ENCODE peak calls at places on chromosome 10, in eight cellular contexts. F, S, U, E, H, Z, B and K are unnamed samples.

GRCh38 chr10:13351340-13351915 is 3.3 kb upstream of the SEPHS1 start:
- DNase-seq in Z (no peak), S (peak; percentile 36), U (no peak), B (no peak), H (no peak), E (peak; percentile 21), F (no peak), K (no peak)

GRCh38 chr10:91880310-91880709 is 29.0 kb downstream of the FGFBP3 start:
- DNase-seq in S (no peak), U (no peak), E (no peak), H (no peak), F (no peak), Z (no peak), B (no peak), K (no peak)

GRCh38 chr10:98848361-98848760 is 387.3 kb downstream of the HPSE2 start:
- DNase-seq in H (no peak), B (no peak), S (no peak), F (no peak), Z (no peak), U (no peak), E (no peak), K (no peak)

GRCh38 chr10:52949899-52950298 is 177.3 kb upstream of the MBL2 start:
- DNase-seq in E (no peak), Z (no peak), H (no peak), S (no peak), B (no peak), F (no peak), U (no peak), K (no peak)

GRCh38 chr10:29643785-29644501 is 9.2 kb upstream of the SVIL start:
- DNase-seq in S (no peak), Z (no peak), H (no peak), U (no peak), B (no peak), F (no peak), E (no peak), K (no peak)

GRCh38 chr10:24318517-24318916 is 109.6 kb downstream of the KIAA1217 start:
- DNase-seq in E (no peak), S (no peak), H (no peak), F (no peak), U (no peak), B (no peak), Z (no peak), K (no peak)

GRCh38 chr10:127922675-127923366 is 15.9 kb downstream of the PTPRE start:
- DNase-seq in B (no peak), U (no peak), E (no peak), F (peak; percentile 91), S (no peak), Z (no peak), H (no peak), K (no peak)

GRCh38 chr10:103652599-103653281 is 159.2 kb downstream of the NEURL1 start:
- DNase-seq in F (no peak), Z (no peak), B (no peak), H (peak; percentile 60), U (no peak), S (no peak), E (no peak), K (no peak)

GRCh38 chr10:124497196-124497990 is 35.8 kb downstream of the LHPP start:
- DNase-seq in B (no peak), U (no peak), S (no peak), F (no peak), E (no peak), H (no peak), Z (no peak), K (no peak)